ENCODE peak calls at places on chromosomes 16 and 17, in ten cellular contexts. One of them, this sample, is unnamed.

GRCh38 chr16:67191995-67192681 is at the start of gene E2F4:
- DNase-seq in A549: peak; percentile 90
- DNase-seq in spleen: peak; percentile 99
- DNase-seq in A673: peak; percentile 95
- DNase-seq in AG09309: peak; percentile 56
- DNase-seq in AG04450: peak; percentile 76
- DNase-seq in fibroblast of mammary gland: peak; percentile 89
- DNase-seq in bronchial epithelial cell: peak; percentile 75
- DNase-seq in DND-41: peak; percentile 89
- DNase-seq in choroid plexus epithelial cell: peak; percentile 95
- DNase-seq in this sample: peak; percentile 70

GRCh38 chr17:7932949-7933348 is 943 bp downstream of the CNTROB start:
- DNase-seq in choroid plexus epithelial cell: peak; percentile 79
- DNase-seq in A549: peak; percentile 90
- DNase-seq in spleen: no peak
- DNase-seq in fibroblast of mammary gland: peak; percentile 77
- DNase-seq in A673: peak; percentile 46
- DNase-seq in bronchial epithelial cell: peak; percentile 40
- DNase-seq in AG09309: no peak
- DNase-seq in DND-41: peak; percentile 37
- DNase-seq in AG04450: no peak
- DNase-seq in this sample: no peak

GRCh38 chr17:79655672-79656290 is 44.9 kb upstream of the RBFOX3 start:
- DNase-seq in A549: no peak
- DNase-seq in choroid plexus epithelial cell: no peak
- DNase-seq in AG04450: no peak
- DNase-seq in fibroblast of mammary gland: no peak
- DNase-seq in AG09309: no peak
- DNase-seq in spleen: no peak
- DNase-seq in A673: no peak
- DNase-seq in bronchial epithelial cell: no peak
- DNase-seq in DND-41: no peak
- DNase-seq in this sample: no peak

GRCh38 chr16:83530293-83530692 is 277.5 kb upstream of the HSBP1 start:
- DNase-seq in A549: no peak
- DNase-seq in AG04450: no peak
- DNase-seq in bronchial epithelial cell: no peak
- DNase-seq in choroid plexus epithelial cell: no peak
- DNase-seq in fibroblast of mammary gland: peak; percentile 60
- DNase-seq in spleen: no peak
- DNase-seq in AG09309: peak; percentile 87
- DNase-seq in A673: no peak
- DNase-seq in DND-41: no peak
- DNase-seq in this sample: no peak

GRCh38 chr17:77948690-77949114 is 9.8 kb upstream of the TNRC6C start:
- DNase-seq in AG04450: peak; percentile 10
- DNase-seq in A673: no peak
- DNase-seq in bronchial epithelial cell: peak; percentile 39
- DNase-seq in AG09309: no peak
- DNase-seq in spleen: no peak
- DNase-seq in A549: peak; percentile 74
- DNase-seq in choroid plexus epithelial cell: peak; percentile 61
- DNase-seq in DND-41: no peak
- DNase-seq in fibroblast of mammary gland: peak; percentile 61
- DNase-seq in this sample: no peak

GRCh38 chr17:56887552-56888467 is 26.0 kb downstream of the TRIM25 start:
- DNase-seq in A673: no peak
- DNase-seq in DND-41: no peak
- DNase-seq in bronchial epithelial cell: peak; percentile 29
- DNase-seq in choroid plexus epithelial cell: no peak
- DNase-seq in AG04450: no peak
- DNase-seq in fibroblast of mammary gland: peak; percentile 35
- DNase-seq in A549: no peak
- DNase-seq in spleen: no peak
- DNase-seq in AG09309: no peak
- DNase-seq in this sample: no peak

GRCh38 chr16:65697061-65697460 is 575.2 kb upstream of the CDH11 start:
- DNase-seq in DND-41: no peak
- DNase-seq in AG04450: no peak
- DNase-seq in A549: no peak
- DNase-seq in bronchial epithelial cell: no peak
- DNase-seq in A673: peak; percentile 20
- DNase-seq in fibroblast of mammary gland: peak; percentile 14
- DNase-seq in choroid plexus epithelial cell: peak; percentile 47
- DNase-seq in spleen: no peak
- DNase-seq in AG09309: no peak
- DNase-seq in this sample: no peak

GRCh38 chr16:69107311-69107962 is 2.0 kb downstream of the HAS3 start:
- DNase-seq in AG04450: no peak
- DNase-seq in A673: peak; percentile 44
- DNase-seq in fibroblast of mammary gland: peak; percentile 27
- DNase-seq in choroid plexus epithelial cell: no peak
- DNase-seq in bronchial epithelial cell: no peak
- DNase-seq in spleen: peak; percentile 69
- DNase-seq in AG09309: no peak
- DNase-seq in A549: no peak
- DNase-seq in DND-41: no peak
- DNase-seq in this sample: no peak

GRCh38 chr17:38925263-38925995 is at the start of gene LASP1NB:
- DNase-seq in A549: no peak
- DNase-seq in fibroblast of mammary gland: peak; percentile 50
- DNase-seq in A673: no peak
- DNase-seq in DND-41: peak; percentile 70
- DNase-seq in AG09309: no peak
- DNase-seq in spleen: peak; percentile 77
- DNase-seq in choroid plexus epithelial cell: peak; percentile 68
- DNase-seq in AG04450: no peak
- DNase-seq in bronchial epithelial cell: no peak
- DNase-seq in this sample: no peak

GRCh38 chr16:11560701-11561439 is 25.8 kb downstream of the LITAF start:
- DNase-seq in AG04450: no peak
- DNase-seq in choroid plexus epithelial cell: peak; percentile 78
- DNase-seq in A549: no peak
- DNase-seq in AG09309: no peak
- DNase-seq in spleen: no peak
- DNase-seq in A673: no peak
- DNase-seq in bronchial epithelial cell: peak; percentile 91
- DNase-seq in DND-41: no peak
- DNase-seq in fibroblast of mammary gland: peak; percentile 43
- DNase-seq in this sample: no peak

GRCh38 chr17:30920282-30920681 is 1.5 kb upstream of the ADAP2 start:
- DNase-seq in A549: peak; percentile 49
- DNase-seq in A673: no peak
- DNase-seq in choroid plexus epithelial cell: peak; percentile 53
- DNase-seq in AG09309: no peak
- DNase-seq in DND-41: no peak
- DNase-seq in AG04450: peak; percentile 3
- DNase-seq in spleen: no peak
- DNase-seq in bronchial epithelial cell: no peak
- DNase-seq in fibroblast of mammary gland: no peak
- DNase-seq in this sample: no peak

GRCh38 chr16:51248217-51248616 is 97.1 kb upstream of the SALL1 start:
- DNase-seq in choroid plexus epithelial cell: no peak
- DNase-seq in bronchial epithelial cell: no peak
- DNase-seq in AG09309: no peak
- DNase-seq in DND-41: no peak
- DNase-seq in A673: no peak
- DNase-seq in spleen: no peak
- DNase-seq in A549: no peak
- DNase-seq in fibroblast of mammary gland: no peak
- DNase-seq in AG04450: no peak
- DNase-seq in this sample: no peak
- H3K4me3 ChIP-seq in choroid plexus epithelial cell: no peak overlapping the region
- H3K4me3 ChIP-seq in bronchial epithelial cell: no peak overlapping the region
- H3K4me3 ChIP-seq in AG09309: no peak overlapping the region
- H3K4me3 ChIP-seq in DND-41: no peak overlapping the region
- H3K4me3 ChIP-seq in A673: no peak overlapping the region
- H3K4me3 ChIP-seq in spleen: no peak overlapping the region
- H3K4me3 ChIP-seq in A549: no peak overlapping the region
- H3K4me3 ChIP-seq in fibroblast of mammary gland: no peak overlapping the region
- H3K4me3 ChIP-seq in AG04450: no peak overlapping the region
- H3K4me3 ChIP-seq in this sample: no peak overlapping the region

DNA sequence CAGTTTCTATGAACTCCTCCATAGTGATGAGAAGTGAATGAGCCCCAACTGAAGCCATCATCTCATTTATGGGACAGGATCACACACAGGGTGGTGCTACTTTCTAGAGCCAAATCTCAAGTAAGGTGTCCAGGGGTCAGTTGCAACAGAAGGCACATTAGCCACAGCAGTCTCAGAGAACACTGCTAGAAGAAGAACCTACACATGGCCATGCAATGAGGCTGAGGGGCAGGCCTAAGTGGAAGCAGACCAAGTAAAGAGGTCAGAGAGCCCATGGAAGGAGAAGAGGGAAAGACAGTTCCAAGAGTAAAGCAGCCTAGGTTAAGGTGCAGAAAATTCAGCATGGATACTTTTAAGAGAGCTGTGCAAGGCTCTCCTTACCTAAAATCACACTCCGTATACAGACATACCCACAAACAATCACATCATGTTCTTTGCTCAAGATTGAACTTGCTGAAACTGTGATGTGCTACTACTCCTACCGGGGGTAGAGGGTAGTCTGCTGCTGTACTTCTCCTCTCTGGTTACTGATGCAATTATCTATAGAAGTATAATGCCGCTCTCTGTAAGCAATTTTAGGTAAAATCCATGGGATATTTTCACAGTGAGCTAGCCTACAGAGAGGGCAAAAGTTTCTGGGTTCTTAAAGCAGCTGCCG is 1.7 kb downstream of the ABCA8 start:
- DNase-seq in AG04450: no peak
- DNase-seq in choroid plexus epithelial cell: peak; percentile 31
- DNase-seq in AG09309: no peak
- DNase-seq in A549: no peak
- DNase-seq in bronchial epithelial cell: no peak
- DNase-seq in spleen: no peak
- DNase-seq in fibroblast of mammary gland: no peak
- DNase-seq in DND-41: no peak
- DNase-seq in A673: no peak
- DNase-seq in this sample: no peak
- TF ChIP-seq CTCF in AG04450: no peak
- TF ChIP-seq CTCF in choroid plexus epithelial cell: no peak
- TF ChIP-seq CTCF in AG09309: no peak
- TF ChIP-seq CTCF in A549: no peak
- TF ChIP-seq CTCF in bronchial epithelial cell: no peak
- TF ChIP-seq CTCF in spleen: no peak
- TF ChIP-seq CTCF in fibroblast of mammary gland: no peak
- TF ChIP-seq CTCF in DND-41: no peak
- TF ChIP-seq CTCF in A673: no peak
- TF ChIP-seq CTCF in this sample: no peak

GRCh38 chr17:301681-302299 is 50.8 kb downstream of the RPH3AL start:
- DNase-seq in fibroblast of mammary gland: no peak
- DNase-seq in spleen: no peak
- DNase-seq in AG04450: no peak
- DNase-seq in DND-41: no peak
- DNase-seq in choroid plexus epithelial cell: no peak
- DNase-seq in A673: no peak
- DNase-seq in bronchial epithelial cell: no peak
- DNase-seq in A549: no peak
- DNase-seq in AG09309: no peak
- DNase-seq in this sample: no peak

GRCh38 chr17:298791-299450 is 53.7 kb downstream of the RPH3AL start:
- DNase-seq in DND-41: no peak
- DNase-seq in choroid plexus epithelial cell: peak; percentile 70
- DNase-seq in A549: no peak
- DNase-seq in bronchial epithelial cell: no peak
- DNase-seq in spleen: peak; percentile 57
- DNase-seq in AG09309: no peak
- DNase-seq in AG04450: no peak
- DNase-seq in A673: no peak
- DNase-seq in fibroblast of mammary gland: peak; percentile 7
- DNase-seq in this sample: no peak

GRCh38 chr17:302300-302698 is 50.3 kb downstream of the RPH3AL start:
- DNase-seq in bronchial epithelial cell: no peak
- DNase-seq in AG09309: no peak
- DNase-seq in choroid plexus epithelial cell: no peak
- DNase-seq in A549: no peak
- DNase-seq in spleen: no peak
- DNase-seq in AG04450: no peak
- DNase-seq in A673: no peak
- DNase-seq in fibroblast of mammary gland: no peak
- DNase-seq in DND-41: no peak
- DNase-seq in this sample: no peak

GRCh38 chr17:299546-299945 is 53.1 kb downstream of the RPH3AL start:
- DNase-seq in choroid plexus epithelial cell: no peak
- DNase-seq in bronchial epithelial cell: no peak
- DNase-seq in A549: no peak
- DNase-seq in DND-41: no peak
- DNase-seq in A673: no peak
- DNase-seq in fibroblast of mammary gland: no peak
- DNase-seq in spleen: peak; percentile 45
- DNase-seq in AG09309: no peak
- DNase-seq in AG04450: no peak
- DNase-seq in this sample: no peak

DNA sequence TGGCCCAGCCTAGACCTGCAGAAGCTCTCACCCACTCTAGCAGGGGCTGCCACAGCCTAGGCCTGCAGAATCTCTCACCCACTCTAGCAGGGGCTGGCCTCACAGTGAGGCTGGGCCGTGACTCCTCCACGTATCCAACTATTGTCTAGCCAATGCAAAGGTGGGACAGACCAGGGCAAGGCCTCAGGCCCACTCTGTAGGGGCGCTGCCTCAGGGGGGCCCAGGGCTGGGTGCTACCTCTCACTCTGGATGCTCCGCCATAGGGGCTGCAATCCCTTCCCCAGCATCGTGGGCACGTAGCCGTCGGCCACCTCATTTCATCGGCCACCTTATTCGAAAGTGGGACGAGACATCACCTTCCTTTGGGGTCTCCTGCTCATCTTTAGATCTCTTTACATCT is 51.7 kb downstream of the RPH3AL start:
- DNase-seq in spleen: peak; percentile 48
- DNase-seq in AG09309: no peak
- DNase-seq in DND-41: no peak
- DNase-seq in AG04450: no peak
- DNase-seq in A549: no peak
- DNase-seq in A673: no peak
- DNase-seq in bronchial epithelial cell: no peak
- DNase-seq in choroid plexus epithelial cell: no peak
- DNase-seq in fibroblast of mammary gland: no peak
- DNase-seq in this sample: no peak
- H3K4me3 ChIP-seq in spleen: no peak overlapping the region
- H3K4me3 ChIP-seq in AG09309: no peak overlapping the region
- H3K4me3 ChIP-seq in DND-41: no peak overlapping the region
- H3K4me3 ChIP-seq in AG04450: no peak overlapping the region
- H3K4me3 ChIP-seq in A549: no peak overlapping the region
- H3K4me3 ChIP-seq in A673: no peak overlapping the region
- H3K4me3 ChIP-seq in bronchial epithelial cell: no peak overlapping the region
- H3K4me3 ChIP-seq in choroid plexus epithelial cell: no peak overlapping the region
- H3K4me3 ChIP-seq in fibroblast of mammary gland: no peak overlapping the region
- H3K4me3 ChIP-seq in this sample: no peak overlapping the region

DNA sequence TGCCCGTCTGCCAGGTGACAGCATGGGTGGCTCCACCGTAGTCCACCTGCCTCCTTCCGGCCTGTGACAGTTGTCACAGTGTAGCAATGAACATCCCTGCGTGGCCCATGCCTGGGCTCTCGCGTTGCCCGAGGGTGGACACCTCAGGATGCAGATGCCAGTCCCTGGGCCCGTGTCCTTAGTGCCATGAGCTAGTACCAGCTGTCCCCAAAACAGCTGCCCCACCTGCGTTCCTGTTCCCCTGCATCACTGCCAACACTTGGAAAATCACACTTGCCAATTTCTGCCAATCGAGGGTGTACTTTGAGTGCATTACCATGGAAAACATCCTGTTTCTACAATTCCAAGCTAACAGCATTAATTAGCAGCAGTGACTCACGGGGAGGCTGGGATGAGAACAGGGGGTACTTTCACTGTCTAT is 9.0 kb upstream of the C16orf95 start:
- DNase-seq in choroid plexus epithelial cell: no peak
- DNase-seq in AG09309: no peak
- DNase-seq in A549: no peak
- DNase-seq in AG04450: no peak
- DNase-seq in spleen: peak; percentile 54
- DNase-seq in bronchial epithelial cell: no peak
- DNase-seq in DND-41: no peak
- DNase-seq in A673: no peak
- DNase-seq in fibroblast of mammary gland: peak; percentile 32
- DNase-seq in this sample: no peak
- TF ChIP-seq CTCF in choroid plexus epithelial cell: no peak
- TF ChIP-seq CTCF in AG09309: no peak
- TF ChIP-seq CTCF in A549: no peak
- TF ChIP-seq CTCF in AG04450: no peak
- TF ChIP-seq CTCF in spleen: no peak
- TF ChIP-seq CTCF in bronchial epithelial cell: no peak
- TF ChIP-seq CTCF in DND-41: no peak
- TF ChIP-seq CTCF in A673: no peak
- TF ChIP-seq CTCF in fibroblast of mammary gland: no peak
- TF ChIP-seq CTCF in this sample: no peak

This sample was measured in retinal pigment epithelial cell.